ENCODE peak calls at places on chromosome 3, in ten cellular contexts. B is stromal cell of bone marrow; Z is SJSA1; D is Peyer's patch; S is MCF 10A; O is T1000; F is naive thymus-derived CD4-positive, alpha-beta T cell; U is KBM-7; C is fibroblast of lung; M is AG10803. J is an unnamed sample.

GRCh38 chr3:41943444-41943843 is 18.5 kb downstream of the ULK4 start:
- DNase-seq in O (no peak), M (no peak), C (no peak), S (no peak), D (no peak), F (no peak), B (no peak), Z (no peak), U (no peak), J (no peak)

GRCh38 chr3:51257865-51258264 is 127.2 kb upstream of the MANF start:
- DNase-seq in D (no peak), F (no peak), C (no peak), Z (no peak), S (no peak), O (no peak), B (no peak), M (no peak), U (no peak), J (no peak)

GRCh38 chr3:129651316-129652202 is 45.1 kb upstream of the PLXND1 start:
- DNase-seq in B (no peak), Z (peak), U (no peak), D (no peak), F (no peak), S (peak), O (peak), M (peak), C (peak), J (no peak)

GRCh38 chr3:115804722-115805121 is 181.4 kb downstream of the GAP43 start:
- DNase-seq in C (peak), D (no peak), Z (no peak), U (no peak), F (no peak), B (peak), M (peak), S (peak), O (no peak), J (no peak)

GRCh38 chr3:98243843-98244242 is 20.2 kb upstream of the OR5H6 start:
- DNase-seq in S (no peak), U (no peak), M (no peak), F (no peak), Z (no peak), C (no peak), D (no peak), O (no peak), B (no peak), J (no peak)

GRCh38 chr3:105786241-105786640 is 82.6 kb downstream of the CBLB start:
- DNase-seq in O (no peak), U (no peak), Z (no peak), S (no peak), M (no peak), D (no peak), B (no peak), C (no peak), F (no peak), J (no peak)

GRCh38 chr3:197027151-197027895 is 2.3 kb downstream of the MELTF start:
- DNase-seq in F (no peak), C (peak), M (no peak), B (no peak), S (no peak), O (no peak), Z (no peak), D (peak), U (no peak), J (no peak)

GRCh38 chr3:54746722-54747121 is 181.1 kb downstream of the LRTM1 start:
- DNase-seq in B (peak), S (no peak), C (peak), O (no peak), F (no peak), M (peak), D (no peak), U (no peak), Z (no peak), J (no peak)

GRCh38 chr3:169594402-169594801 is 69.1 kb downstream of the MECOM start:
- DNase-seq in M (no peak), C (no peak), B (no peak), D (no peak), U (no peak), F (no peak), O (no peak), Z (no peak), S (no peak), J (no peak)

GRCh38 chr3:134904796-134905646 is 110.0 kb downstream of the EPHB1 start:
- DNase-seq in Z (no peak), S (no peak), O (no peak), C (peak), B (no peak), D (no peak), M (no peak), U (no peak), F (no peak), J (no peak)

GRCh38 chr3:9500108-9501050 is 53.2 kb downstream of the LHFPL4 start:
- DNase-seq in C (peak), F (peak), Z (peak), O (no peak), S (peak), D (peak), B (peak), M (peak), U (peak), J (peak)

GRCh38 chr3:48407542-48408099 is 22.3 kb downstream of the PLXNB1 start:
- DNase-seq in D (peak), F (no peak), B (no peak), U (no peak), Z (no peak), C (no peak), M (no peak), S (no peak), O (no peak), J (no peak)

GRCh38 chr3:119662604-119663377 is 2.4 kb upstream of the POPDC2 start:
- DNase-seq in M (peak), Z (no peak), B (no peak), O (no peak), U (no peak), D (no peak), F (no peak), C (peak), S (peak), J (no peak)

GRCh38 chr3:138281561-138281960 is 48.1 kb downstream of the NME9 start:
- DNase-seq in S (no peak), D (no peak), F (no peak), M (no peak), Z (no peak), U (no peak), O (no peak), B (no peak), C (no peak), J (no peak)

GRCh38 chr3:178856804-178857203 is 214.8 kb downstream of the ZMAT3 start:
- DNase-seq in O (no peak), S (peak), D (no peak), C (no peak), F (no peak), U (no peak), Z (no peak), B (peak), M (no peak), J (no peak)

GRCh38 chr3:36959821-36960220 is 15.0 kb upstream of the TRANK1 start:
- DNase-seq in C (peak), D (no peak), M (no peak), Z (peak), F (no peak), B (no peak), S (no peak), U (no peak), O (no peak), J (no peak)

GRCh38 chr3:189809583-189809982 is 178.4 kb downstream of the TP63 start:
- DNase-seq in F (no peak), Z (no peak), O (no peak), S (no peak), D (no peak), M (no peak), C (no peak), B (no peak), U (no peak), J (no peak)

GRCh38 chr3:22506871-22507270 is 696.3 kb upstream of the UBE2E2 start:
- DNase-seq in O (no peak), F (no peak), U (no peak), B (no peak), S (no peak), D (no peak), Z (no peak), M (no peak), C (no peak), J (no peak)

GRCh38 chr3:30098656-30099454 is 507.5 kb upstream of the TGFBR2 start:
- DNase-seq in U (no peak), S (peak), O (no peak), M (peak), C (peak), B (peak), F (no peak), Z (no peak), D (no peak), J (no peak)

GRCh38 chr3:136149569-136150136 is 46.5 kb downstream of the MSL2 start:
- DNase-seq in D (no peak), S (peak), U (no peak), Z (no peak), M (peak), F (no peak), C (peak), O (no peak), B (no peak), J (no peak)